ENCODE peak calls at places on chromosomes 16 and 17, in eight cellular contexts. One of them, this sample, is unnamed.

GRCh38 chr17:39349246-39349645 is 52.2 kb downstream of the FBXL20 start:
- DNase-seq in amniotic stem cell: no peak
- DNase-seq in amniotic epithelial cell: no peak
- DNase-seq in stimulated activated naive B cell treated with anti-CD40 and anti-IgM and Interleukin-4, amounts not matched to agents 10 μg/mL and 1 μg/mL and 100 μg/mL, for 72 hours: no peak
- DNase-seq in upper lobe of right lung: no peak
- DNase-seq in thoracic aorta: no peak
- DNase-seq in HFFc6: no peak
- DNase-seq in stimulated activated CD8-positive, alpha-beta memory T cell treated with anti-CD3 and anti-CD28 coated beads, Interleukin-4, amount 100 ng/mL, for 48 hours: no peak
- DNase-seq in this sample: no peak

GRCh38 chr17:28554565-28554964 is 2.1 kb upstream of the UNC119 start:
- DNase-seq in amniotic stem cell: no peak
- DNase-seq in amniotic epithelial cell: no peak
- DNase-seq in stimulated activated naive B cell treated with anti-CD40 and anti-IgM and Interleukin-4, amounts not matched to agents 10 μg/mL and 1 μg/mL and 100 μg/mL, for 72 hours: no peak
- DNase-seq in upper lobe of right lung: no peak
- DNase-seq in thoracic aorta: no peak
- DNase-seq in HFFc6: no peak
- DNase-seq in stimulated activated CD8-positive, alpha-beta memory T cell treated with anti-CD3 and anti-CD28 coated beads, Interleukin-4, amount 100 ng/mL, for 48 hours: no peak
- DNase-seq in this sample: peak

GRCh38 chr17:46273541-46274236 is 21.2 kb upstream of the LRRC37A start:
- DNase-seq in amniotic stem cell: no peak
- DNase-seq in amniotic epithelial cell: no peak
- DNase-seq in stimulated activated naive B cell treated with anti-CD40 and anti-IgM and Interleukin-4, amounts not matched to agents 10 μg/mL and 1 μg/mL and 100 μg/mL, for 72 hours: no peak
- DNase-seq in upper lobe of right lung: no peak
- DNase-seq in thoracic aorta: no peak
- DNase-seq in HFFc6: no peak
- DNase-seq in stimulated activated CD8-positive, alpha-beta memory T cell treated with anti-CD3 and anti-CD28 coated beads, Interleukin-4, amount 100 ng/mL, for 48 hours: no peak
- DNase-seq in this sample: no peak

GRCh38 chr16:70573451-70574121 is 50.0 kb downstream of the SF3B3 start:
- DNase-seq in amniotic stem cell: no peak
- DNase-seq in amniotic epithelial cell: peak
- DNase-seq in stimulated activated naive B cell treated with anti-CD40 and anti-IgM and Interleukin-4, amounts not matched to agents 10 μg/mL and 1 μg/mL and 100 μg/mL, for 72 hours: no peak
- DNase-seq in upper lobe of right lung: no peak
- DNase-seq in thoracic aorta: no peak
- DNase-seq in HFFc6: peak
- DNase-seq in stimulated activated CD8-positive, alpha-beta memory T cell treated with anti-CD3 and anti-CD28 coated beads, Interleukin-4, amount 100 ng/mL, for 48 hours: no peak
- DNase-seq in this sample: no peak

GRCh38 chr16:9755076-9755475 is 427.2 kb downstream of the GRIN2A start:
- DNase-seq in amniotic stem cell: no peak
- DNase-seq in amniotic epithelial cell: no peak
- DNase-seq in stimulated activated naive B cell treated with anti-CD40 and anti-IgM and Interleukin-4, amounts not matched to agents 10 μg/mL and 1 μg/mL and 100 μg/mL, for 72 hours: no peak
- DNase-seq in upper lobe of right lung: no peak
- DNase-seq in thoracic aorta: no peak
- DNase-seq in HFFc6: no peak
- DNase-seq in stimulated activated CD8-positive, alpha-beta memory T cell treated with anti-CD3 and anti-CD28 coated beads, Interleukin-4, amount 100 ng/mL, for 48 hours: no peak
- DNase-seq in this sample: no peak

GRCh38 chr17:19720631-19721426 is 4.4 kb upstream of the SLC47A2 start:
- DNase-seq in amniotic stem cell: no peak
- DNase-seq in amniotic epithelial cell: no peak
- DNase-seq in stimulated activated naive B cell treated with anti-CD40 and anti-IgM and Interleukin-4, amounts not matched to agents 10 μg/mL and 1 μg/mL and 100 μg/mL, for 72 hours: peak
- DNase-seq in upper lobe of right lung: peak
- DNase-seq in thoracic aorta: no peak
- DNase-seq in HFFc6: no peak
- DNase-seq in stimulated activated CD8-positive, alpha-beta memory T cell treated with anti-CD3 and anti-CD28 coated beads, Interleukin-4, amount 100 ng/mL, for 48 hours: no peak
- DNase-seq in this sample: peak

GRCh38 chr16:11916524-11917285 is 949 bp upstream of the GSPT1 start:
- DNase-seq in amniotic stem cell: no peak
- DNase-seq in amniotic epithelial cell: peak
- DNase-seq in stimulated activated naive B cell treated with anti-CD40 and anti-IgM and Interleukin-4, amounts not matched to agents 10 μg/mL and 1 μg/mL and 100 μg/mL, for 72 hours: no peak
- DNase-seq in upper lobe of right lung: no peak
- DNase-seq in thoracic aorta: no peak
- DNase-seq in HFFc6: peak
- DNase-seq in stimulated activated CD8-positive, alpha-beta memory T cell treated with anti-CD3 and anti-CD28 coated beads, Interleukin-4, amount 100 ng/mL, for 48 hours: no peak
- DNase-seq in this sample: no peak

GRCh38 chr16:70402916-70403659 is 35.8 kb downstream of the ST3GAL2 start:
- DNase-seq in amniotic stem cell: no peak
- DNase-seq in amniotic epithelial cell: peak
- DNase-seq in stimulated activated naive B cell treated with anti-CD40 and anti-IgM and Interleukin-4, amounts not matched to agents 10 μg/mL and 1 μg/mL and 100 μg/mL, for 72 hours: no peak
- DNase-seq in upper lobe of right lung: no peak
- DNase-seq in thoracic aorta: no peak
- DNase-seq in HFFc6: no peak
- DNase-seq in stimulated activated CD8-positive, alpha-beta memory T cell treated with anti-CD3 and anti-CD28 coated beads, Interleukin-4, amount 100 ng/mL, for 48 hours: no peak
- DNase-seq in this sample: no peak

GRCh38 chr17:39194089-39194984 is 3.1 kb downstream of the CACNB1 start:
- DNase-seq in amniotic stem cell: no peak
- DNase-seq in amniotic epithelial cell: peak
- DNase-seq in stimulated activated naive B cell treated with anti-CD40 and anti-IgM and Interleukin-4, amounts not matched to agents 10 μg/mL and 1 μg/mL and 100 μg/mL, for 72 hours: no peak
- DNase-seq in upper lobe of right lung: peak
- DNase-seq in thoracic aorta: peak
- DNase-seq in HFFc6: peak
- DNase-seq in stimulated activated CD8-positive, alpha-beta memory T cell treated with anti-CD3 and anti-CD28 coated beads, Interleukin-4, amount 100 ng/mL, for 48 hours: no peak
- DNase-seq in this sample: no peak

GRCh38 chr17:60390223-60390622 is 1.7 kb downstream of the USP32 start:
- DNase-seq in amniotic stem cell: no peak
- DNase-seq in amniotic epithelial cell: peak
- DNase-seq in stimulated activated naive B cell treated with anti-CD40 and anti-IgM and Interleukin-4, amounts not matched to agents 10 μg/mL and 1 μg/mL and 100 μg/mL, for 72 hours: no peak
- DNase-seq in upper lobe of right lung: no peak
- DNase-seq in thoracic aorta: no peak
- DNase-seq in HFFc6: peak
- DNase-seq in stimulated activated CD8-positive, alpha-beta memory T cell treated with anti-CD3 and anti-CD28 coated beads, Interleukin-4, amount 100 ng/mL, for 48 hours: no peak
- DNase-seq in this sample: no peak

GRCh38 chr17:17235212-17236174 is 1.5 kb downstream of the FLCN start:
- DNase-seq in amniotic stem cell: no peak
- DNase-seq in amniotic epithelial cell: peak
- DNase-seq in stimulated activated naive B cell treated with anti-CD40 and anti-IgM and Interleukin-4, amounts not matched to agents 10 μg/mL and 1 μg/mL and 100 μg/mL, for 72 hours: no peak
- DNase-seq in upper lobe of right lung: no peak
- DNase-seq in thoracic aorta: no peak
- DNase-seq in HFFc6: peak
- DNase-seq in stimulated activated CD8-positive, alpha-beta memory T cell treated with anti-CD3 and anti-CD28 coated beads, Interleukin-4, amount 100 ng/mL, for 48 hours: no peak
- DNase-seq in this sample: peak

GRCh38 chr16:77585852-77586251 is 136.5 kb upstream of the NUDT7 start:
- DNase-seq in amniotic stem cell: no peak
- DNase-seq in amniotic epithelial cell: peak
- DNase-seq in stimulated activated naive B cell treated with anti-CD40 and anti-IgM and Interleukin-4, amounts not matched to agents 10 μg/mL and 1 μg/mL and 100 μg/mL, for 72 hours: no peak
- DNase-seq in upper lobe of right lung: no peak
- DNase-seq in thoracic aorta: no peak
- DNase-seq in HFFc6: no peak
- DNase-seq in stimulated activated CD8-positive, alpha-beta memory T cell treated with anti-CD3 and anti-CD28 coated beads, Interleukin-4, amount 100 ng/mL, for 48 hours: no peak
- DNase-seq in this sample: no peak

GRCh38 chr17:27633312-27634025 is 2.5 kb downstream of the LGALS9 start:
- DNase-seq in amniotic stem cell: no peak
- DNase-seq in amniotic epithelial cell: no peak
- DNase-seq in stimulated activated naive B cell treated with anti-CD40 and anti-IgM and Interleukin-4, amounts not matched to agents 10 μg/mL and 1 μg/mL and 100 μg/mL, for 72 hours: no peak
- DNase-seq in upper lobe of right lung: no peak
- DNase-seq in thoracic aorta: no peak
- DNase-seq in HFFc6: no peak
- DNase-seq in stimulated activated CD8-positive, alpha-beta memory T cell treated with anti-CD3 and anti-CD28 coated beads, Interleukin-4, amount 100 ng/mL, for 48 hours: no peak
- DNase-seq in this sample: no peak

GRCh38 chr17:68290268-68290954 is 516 bp downstream of the SLC16A6 start:
- DNase-seq in amniotic stem cell: no peak
- DNase-seq in amniotic epithelial cell: no peak
- DNase-seq in stimulated activated naive B cell treated with anti-CD40 and anti-IgM and Interleukin-4, amounts not matched to agents 10 μg/mL and 1 μg/mL and 100 μg/mL, for 72 hours: peak
- DNase-seq in upper lobe of right lung: peak
- DNase-seq in thoracic aorta: no peak
- DNase-seq in HFFc6: no peak
- DNase-seq in stimulated activated CD8-positive, alpha-beta memory T cell treated with anti-CD3 and anti-CD28 coated beads, Interleukin-4, amount 100 ng/mL, for 48 hours: peak
- DNase-seq in this sample: no peak

GRCh38 chr16:87407511-87408112 is 15.5 kb downstream of the MAP1LC3B start:
- DNase-seq in amniotic stem cell: no peak
- DNase-seq in amniotic epithelial cell: peak
- DNase-seq in stimulated activated naive B cell treated with anti-CD40 and anti-IgM and Interleukin-4, amounts not matched to agents 10 μg/mL and 1 μg/mL and 100 μg/mL, for 72 hours: no peak
- DNase-seq in upper lobe of right lung: peak
- DNase-seq in thoracic aorta: no peak
- DNase-seq in HFFc6: no peak
- DNase-seq in stimulated activated CD8-positive, alpha-beta memory T cell treated with anti-CD3 and anti-CD28 coated beads, Interleukin-4, amount 100 ng/mL, for 48 hours: no peak
- DNase-seq in this sample: peak

GRCh38 chr17:17682737-17683675 is 1.7 kb downstream of the RAI1 start:
- DNase-seq in amniotic stem cell: peak
- DNase-seq in amniotic epithelial cell: peak
- DNase-seq in stimulated activated naive B cell treated with anti-CD40 and anti-IgM and Interleukin-4, amounts not matched to agents 10 μg/mL and 1 μg/mL and 100 μg/mL, for 72 hours: peak
- DNase-seq in upper lobe of right lung: peak
- DNase-seq in thoracic aorta: no peak
- DNase-seq in HFFc6: peak
- DNase-seq in stimulated activated CD8-positive, alpha-beta memory T cell treated with anti-CD3 and anti-CD28 coated beads, Interleukin-4, amount 100 ng/mL, for 48 hours: peak
- DNase-seq in this sample: no peak

GRCh38 chr17:48792033-48792798 is 24.8 kb downstream of the TTLL6 start:
- DNase-seq in amniotic stem cell: no peak
- DNase-seq in amniotic epithelial cell: no peak
- DNase-seq in stimulated activated naive B cell treated with anti-CD40 and anti-IgM and Interleukin-4, amounts not matched to agents 10 μg/mL and 1 μg/mL and 100 μg/mL, for 72 hours: no peak
- DNase-seq in upper lobe of right lung: no peak
- DNase-seq in thoracic aorta: no peak
- DNase-seq in HFFc6: no peak
- DNase-seq in stimulated activated CD8-positive, alpha-beta memory T cell treated with anti-CD3 and anti-CD28 coated beads, Interleukin-4, amount 100 ng/mL, for 48 hours: no peak
- DNase-seq in this sample: no peak

GRCh38 chr16:88703486-88704309 is 2.5 kb downstream of the RNF166 start:
- DNase-seq in amniotic stem cell: no peak
- DNase-seq in amniotic epithelial cell: no peak
- DNase-seq in stimulated activated naive B cell treated with anti-CD40 and anti-IgM and Interleukin-4, amounts not matched to agents 10 μg/mL and 1 μg/mL and 100 μg/mL, for 72 hours: peak
- DNase-seq in upper lobe of right lung: peak
- DNase-seq in thoracic aorta: no peak
- DNase-seq in HFFc6: no peak
- DNase-seq in stimulated activated CD8-positive, alpha-beta memory T cell treated with anti-CD3 and anti-CD28 coated beads, Interleukin-4, amount 100 ng/mL, for 48 hours: peak
- DNase-seq in this sample: no peak

GRCh38 chr16:8850279-8850885 is 18.4 kb downstream of the CARHSP1 start:
- DNase-seq in amniotic stem cell: no peak
- DNase-seq in amniotic epithelial cell: peak
- DNase-seq in stimulated activated naive B cell treated with anti-CD40 and anti-IgM and Interleukin-4, amounts not matched to agents 10 μg/mL and 1 μg/mL and 100 μg/mL, for 72 hours: no peak
- DNase-seq in upper lobe of right lung: peak
- DNase-seq in thoracic aorta: no peak
- DNase-seq in HFFc6: peak
- DNase-seq in stimulated activated CD8-positive, alpha-beta memory T cell treated with anti-CD3 and anti-CD28 coated beads, Interleukin-4, amount 100 ng/mL, for 48 hours: peak
- DNase-seq in this sample: peak

GRCh38 chr16:57278494-57278893 is 6.0 kb downstream of the PLLP start:
- DNase-seq in amniotic stem cell: no peak
- DNase-seq in amniotic epithelial cell: no peak
- DNase-seq in stimulated activated naive B cell treated with anti-CD40 and anti-IgM and Interleukin-4, amounts not matched to agents 10 μg/mL and 1 μg/mL and 100 μg/mL, for 72 hours: no peak
- DNase-seq in upper lobe of right lung: no peak
- DNase-seq in thoracic aorta: no peak
- DNase-seq in HFFc6: no peak
- DNase-seq in stimulated activated CD8-positive, alpha-beta memory T cell treated with anti-CD3 and anti-CD28 coated beads, Interleukin-4, amount 100 ng/mL, for 48 hours: no peak
- DNase-seq in this sample: no peak

GRCh38 chr17:12567077-12568053 is 98.3 kb upstream of the MYOCD start:
- DNase-seq in amniotic stem cell: no peak
- DNase-seq in amniotic epithelial cell: no peak
- DNase-seq in stimulated activated naive B cell treated with anti-CD40 and anti-IgM and Interleukin-4, amounts not matched to agents 10 μg/mL and 1 μg/mL and 100 μg/mL, for 72 hours: no peak
- DNase-seq in upper lobe of right lung: no peak
- DNase-seq in thoracic aorta: no peak
- DNase-seq in HFFc6: no peak
- DNase-seq in stimulated activated CD8-positive, alpha-beta memory T cell treated with anti-CD3 and anti-CD28 coated beads, Interleukin-4, amount 100 ng/mL, for 48 hours: no peak
- DNase-seq in this sample: no peak

GRCh38 chr17:34275881-34276280 is 5.9 kb downstream of the CCL7 start:
- DNase-seq in amniotic stem cell: peak
- DNase-seq in amniotic epithelial cell: no peak
- DNase-seq in stimulated activated naive B cell treated with anti-CD40 and anti-IgM and Interleukin-4, amounts not matched to agents 10 μg/mL and 1 μg/mL and 100 μg/mL, for 72 hours: no peak
- DNase-seq in upper lobe of right lung: no peak
- DNase-seq in thoracic aorta: no peak
- DNase-seq in HFFc6: peak
- DNase-seq in stimulated activated CD8-positive, alpha-beta memory T cell treated with anti-CD3 and anti-CD28 coated beads, Interleukin-4, amount 100 ng/mL, for 48 hours: no peak
- DNase-seq in this sample: no peak

GRCh38 chr17:50259484-50260324 is 14.6 kb upstream of the TMEM92 start:
- DNase-seq in amniotic stem cell: no peak
- DNase-seq in amniotic epithelial cell: no peak
- DNase-seq in stimulated activated naive B cell treated with anti-CD40 and anti-IgM and Interleukin-4, amounts not matched to agents 10 μg/mL and 1 μg/mL and 100 μg/mL, for 72 hours: no peak
- DNase-seq in upper lobe of right lung: peak
- DNase-seq in thoracic aorta: no peak
- DNase-seq in HFFc6: no peak
- DNase-seq in stimulated activated CD8-positive, alpha-beta memory T cell treated with anti-CD3 and anti-CD28 coated beads, Interleukin-4, amount 100 ng/mL, for 48 hours: no peak
- DNase-seq in this sample: no peak

GRCh38 chr16:10936585-10936984 is 5.7 kb downstream of the DEXI start:
- DNase-seq in amniotic stem cell: no peak
- DNase-seq in amniotic epithelial cell: no peak
- DNase-seq in stimulated activated naive B cell treated with anti-CD40 and anti-IgM and Interleukin-4, amounts not matched to agents 10 μg/mL and 1 μg/mL and 100 μg/mL, for 72 hours: no peak
- DNase-seq in upper lobe of right lung: peak
- DNase-seq in thoracic aorta: no peak
- DNase-seq in HFFc6: no peak
- DNase-seq in stimulated activated CD8-positive, alpha-beta memory T cell treated with anti-CD3 and anti-CD28 coated beads, Interleukin-4, amount 100 ng/mL, for 48 hours: no peak
- DNase-seq in this sample: no peak

GRCh38 chr16:66342294-66342900 is 24.1 kb upstream of the CDH5 start:
- DNase-seq in amniotic stem cell: no peak
- DNase-seq in amniotic epithelial cell: no peak
- DNase-seq in stimulated activated naive B cell treated with anti-CD40 and anti-IgM and Interleukin-4, amounts not matched to agents 10 μg/mL and 1 μg/mL and 100 μg/mL, for 72 hours: no peak
- DNase-seq in upper lobe of right lung: peak
- DNase-seq in thoracic aorta: no peak
- DNase-seq in HFFc6: no peak
- DNase-seq in stimulated activated CD8-positive, alpha-beta memory T cell treated with anti-CD3 and anti-CD28 coated beads, Interleukin-4, amount 100 ng/mL, for 48 hours: peak
- DNase-seq in this sample: no peak

GRCh38 chr17:83067718-83068261 is 11.6 kb upstream of the METRNL start:
- DNase-seq in amniotic stem cell: no peak
- DNase-seq in amniotic epithelial cell: no peak
- DNase-seq in stimulated activated naive B cell treated with anti-CD40 and anti-IgM and Interleukin-4, amounts not matched to agents 10 μg/mL and 1 μg/mL and 100 μg/mL, for 72 hours: no peak
- DNase-seq in upper lobe of right lung: peak
- DNase-seq in thoracic aorta: no peak
- DNase-seq in HFFc6: peak
- DNase-seq in stimulated activated CD8-positive, alpha-beta memory T cell treated with anti-CD3 and anti-CD28 coated beads, Interleukin-4, amount 100 ng/mL, for 48 hours: no peak
- DNase-seq in this sample: no peak

GRCh38 chr17:17018021-17018441 is 24.2 kb upstream of the MPRIP start:
- DNase-seq in amniotic stem cell: no peak
- DNase-seq in amniotic epithelial cell: no peak
- DNase-seq in stimulated activated naive B cell treated with anti-CD40 and anti-IgM and Interleukin-4, amounts not matched to agents 10 μg/mL and 1 μg/mL and 100 μg/mL, for 72 hours: no peak
- DNase-seq in upper lobe of right lung: peak
- DNase-seq in thoracic aorta: no peak
- DNase-seq in HFFc6: no peak
- DNase-seq in stimulated activated CD8-positive, alpha-beta memory T cell treated with anti-CD3 and anti-CD28 coated beads, Interleukin-4, amount 100 ng/mL, for 48 hours: no peak
- DNase-seq in this sample: no peak

GRCh38 chr16:10045947-10046346 is 136.3 kb downstream of the GRIN2A start:
- DNase-seq in amniotic stem cell: no peak
- DNase-seq in amniotic epithelial cell: no peak
- DNase-seq in stimulated activated naive B cell treated with anti-CD40 and anti-IgM and Interleukin-4, amounts not matched to agents 10 μg/mL and 1 μg/mL and 100 μg/mL, for 72 hours: no peak
- DNase-seq in upper lobe of right lung: no peak
- DNase-seq in thoracic aorta: no peak
- DNase-seq in HFFc6: no peak
- DNase-seq in stimulated activated CD8-positive, alpha-beta memory T cell treated with anti-CD3 and anti-CD28 coated beads, Interleukin-4, amount 100 ng/mL, for 48 hours: no peak
- DNase-seq in this sample: no peak

GRCh38 chr16:27106305-27106704 is 39.6 kb downstream of the C16orf82 start:
- DNase-seq in amniotic stem cell: no peak
- DNase-seq in amniotic epithelial cell: no peak
- DNase-seq in stimulated activated naive B cell treated with anti-CD40 and anti-IgM and Interleukin-4, amounts not matched to agents 10 μg/mL and 1 μg/mL and 100 μg/mL, for 72 hours: no peak
- DNase-seq in upper lobe of right lung: no peak
- DNase-seq in thoracic aorta: no peak
- DNase-seq in HFFc6: no peak
- DNase-seq in stimulated activated CD8-positive, alpha-beta memory T cell treated with anti-CD3 and anti-CD28 coated beads, Interleukin-4, amount 100 ng/mL, for 48 hours: no peak
- DNase-seq in this sample: no peak

GRCh38 chr16:51433597-51433996 is 282.5 kb upstream of the SALL1 start:
- DNase-seq in amniotic stem cell: no peak
- DNase-seq in amniotic epithelial cell: no peak
- DNase-seq in stimulated activated naive B cell treated with anti-CD40 and anti-IgM and Interleukin-4, amounts not matched to agents 10 μg/mL and 1 μg/mL and 100 μg/mL, for 72 hours: no peak
- DNase-seq in upper lobe of right lung: no peak
- DNase-seq in thoracic aorta: no peak
- DNase-seq in HFFc6: no peak
- DNase-seq in stimulated activated CD8-positive, alpha-beta memory T cell treated with anti-CD3 and anti-CD28 coated beads, Interleukin-4, amount 100 ng/mL, for 48 hours: no peak
- DNase-seq in this sample: no peak

GRCh38 chr16:78984324-78984723 is 616.2 kb downstream of the MAF start:
- DNase-seq in amniotic stem cell: no peak
- DNase-seq in amniotic epithelial cell: no peak
- DNase-seq in stimulated activated naive B cell treated with anti-CD40 and anti-IgM and Interleukin-4, amounts not matched to agents 10 μg/mL and 1 μg/mL and 100 μg/mL, for 72 hours: no peak
- DNase-seq in upper lobe of right lung: no peak
- DNase-seq in thoracic aorta: no peak
- DNase-seq in HFFc6: no peak
- DNase-seq in stimulated activated CD8-positive, alpha-beta memory T cell treated with anti-CD3 and anti-CD28 coated beads, Interleukin-4, amount 100 ng/mL, for 48 hours: no peak
- DNase-seq in this sample: no peak

GRCh38 chr16:79767597-79768280 is 167.2 kb upstream of the MAF start:
- DNase-seq in amniotic stem cell: no peak
- DNase-seq in amniotic epithelial cell: peak
- DNase-seq in stimulated activated naive B cell treated with anti-CD40 and anti-IgM and Interleukin-4, amounts not matched to agents 10 μg/mL and 1 μg/mL and 100 μg/mL, for 72 hours: no peak
- DNase-seq in upper lobe of right lung: no peak
- DNase-seq in thoracic aorta: no peak
- DNase-seq in HFFc6: no peak
- DNase-seq in stimulated activated CD8-positive, alpha-beta memory T cell treated with anti-CD3 and anti-CD28 coated beads, Interleukin-4, amount 100 ng/mL, for 48 hours: no peak
- DNase-seq in this sample: no peak

GRCh38 chr16:70512456-70512855 is 10.9 kb downstream of the COG4 start:
- DNase-seq in amniotic stem cell: no peak
- DNase-seq in amniotic epithelial cell: peak
- DNase-seq in stimulated activated naive B cell treated with anti-CD40 and anti-IgM and Interleukin-4, amounts not matched to agents 10 μg/mL and 1 μg/mL and 100 μg/mL, for 72 hours: no peak
- DNase-seq in upper lobe of right lung: no peak
- DNase-seq in thoracic aorta: no peak
- DNase-seq in HFFc6: peak
- DNase-seq in stimulated activated CD8-positive, alpha-beta memory T cell treated with anti-CD3 and anti-CD28 coated beads, Interleukin-4, amount 100 ng/mL, for 48 hours: no peak
- DNase-seq in this sample: no peak